ENCODE peak calls at places on chromosomes 1 and 21, in four cellular contexts. One of them, this sample, is unnamed.

GRCh38 chr1:206427296-206427695 is 43.0 kb upstream of the IKBKE start:
- DNase-seq in activated effector memory CD4-positive, alpha-beta T cell treated with anti-CD3 and anti-CD28 coated beads, Interleukin-2, amount 50 U/mL, for 16 hours: no peak
- DNase-seq in effector CD8-positive, alpha-beta T cell: no peak
- DNase-seq in fibroblast of mammary gland: no peak
- DNase-seq in this sample: no peak

GRCh38 chr1:10181154-10181553 is 29.2 kb upstream of the KIF1B start:
- DNase-seq in fibroblast of mammary gland: peak
- DNase-seq in activated effector memory CD4-positive, alpha-beta T cell treated with anti-CD3 and anti-CD28 coated beads, Interleukin-2, amount 50 U/mL, for 16 hours: no peak
- DNase-seq in effector CD8-positive, alpha-beta T cell: no peak
- DNase-seq in this sample: peak

GRCh38 chr21:45942755-45943629 is 38.6 kb upstream of the COL6A1 start:
- DNase-seq in fibroblast of mammary gland: no peak
- DNase-seq in activated effector memory CD4-positive, alpha-beta T cell treated with anti-CD3 and anti-CD28 coated beads, Interleukin-2, amount 50 U/mL, for 16 hours: no peak
- DNase-seq in effector CD8-positive, alpha-beta T cell: no peak
- DNase-seq in this sample: no peak

GRCh38 chr1:172801923-172802322 is 143.0 kb downstream of the FASLG start:
- DNase-seq in effector CD8-positive, alpha-beta T cell: no peak
- DNase-seq in activated effector memory CD4-positive, alpha-beta T cell treated with anti-CD3 and anti-CD28 coated beads, Interleukin-2, amount 50 U/mL, for 16 hours: no peak
- DNase-seq in fibroblast of mammary gland: no peak
- DNase-seq in this sample: no peak

GRCh38 chr1:160374291-160374690 is 7.4 kb downstream of the NHLH1 start:
- DNase-seq in activated effector memory CD4-positive, alpha-beta T cell treated with anti-CD3 and anti-CD28 coated beads, Interleukin-2, amount 50 U/mL, for 16 hours: no peak
- DNase-seq in effector CD8-positive, alpha-beta T cell: no peak
- DNase-seq in fibroblast of mammary gland: peak
- DNase-seq in this sample: no peak

GRCh38 chr1:245345191-245345884 is 190.6 kb downstream of the KIF26B start:
- DNase-seq in fibroblast of mammary gland: no peak
- DNase-seq in effector CD8-positive, alpha-beta T cell: no peak
- DNase-seq in activated effector memory CD4-positive, alpha-beta T cell treated with anti-CD3 and anti-CD28 coated beads, Interleukin-2, amount 50 U/mL, for 16 hours: no peak
- DNase-seq in this sample: no peak

GRCh38 chr1:54865238-54866073 is 21.5 kb downstream of the DHCR24 start:
- DNase-seq in fibroblast of mammary gland: no peak
- DNase-seq in effector CD8-positive, alpha-beta T cell: no peak
- DNase-seq in activated effector memory CD4-positive, alpha-beta T cell treated with anti-CD3 and anti-CD28 coated beads, Interleukin-2, amount 50 U/mL, for 16 hours: no peak
- DNase-seq in this sample: no peak

GRCh38 chr1:10433790-10434189 is 3.6 kb downstream of the CENPS start:
- DNase-seq in activated effector memory CD4-positive, alpha-beta T cell treated with anti-CD3 and anti-CD28 coated beads, Interleukin-2, amount 50 U/mL, for 16 hours: no peak
- DNase-seq in effector CD8-positive, alpha-beta T cell: no peak
- DNase-seq in fibroblast of mammary gland: no peak
- DNase-seq in this sample: no peak

GRCh38 chr1:238961790-238962189 is 424.6 kb upstream of the CHRM3 start:
- DNase-seq in effector CD8-positive, alpha-beta T cell: no peak
- DNase-seq in activated effector memory CD4-positive, alpha-beta T cell treated with anti-CD3 and anti-CD28 coated beads, Interleukin-2, amount 50 U/mL, for 16 hours: no peak
- DNase-seq in fibroblast of mammary gland: no peak
- DNase-seq in this sample: no peak

GRCh38 chr1:45518910-45519309 is 2.8 kb downstream of the PRDX1 start:
- DNase-seq in fibroblast of mammary gland: no peak
- DNase-seq in activated effector memory CD4-positive, alpha-beta T cell treated with anti-CD3 and anti-CD28 coated beads, Interleukin-2, amount 50 U/mL, for 16 hours: no peak
- DNase-seq in effector CD8-positive, alpha-beta T cell: no peak
- DNase-seq in this sample: no peak

GRCh38 chr1:236149003-236149595 is 6.8 kb downstream of the GPR137B start:
- DNase-seq in effector CD8-positive, alpha-beta T cell: no peak
- DNase-seq in fibroblast of mammary gland: no peak
- DNase-seq in activated effector memory CD4-positive, alpha-beta T cell treated with anti-CD3 and anti-CD28 coated beads, Interleukin-2, amount 50 U/mL, for 16 hours: no peak
- DNase-seq in this sample: no peak